ENCODE peak calls at places on chromosomes 5 and 9, in six cellular contexts. O, K, V, Q, F and Y are unnamed samples.

GRCh38 chr9:21579209-21579608 is 97.1 kb upstream of the IFNE start:
- DNase-seq in O (no peak), Q (no peak), F (no peak), K (no peak), V (no peak), Y (no peak)

GRCh38 chr5:157130933-157131332 is 11.7 kb downstream of the MED7 start:
- DNase-seq in Q (no peak), F (peak), O (no peak), V (no peak), K (no peak), Y (no peak)

GRCh38 chr5:73117088-73117755 is 3.2 kb upstream of the TMEM171 start:
- DNase-seq in O (no peak), Q (no peak), K (no peak), F (no peak), V (no peak), Y (no peak)

GRCh38 chr5:7878381-7878873 is 9.5 kb downstream of the MTRR start:
- DNase-seq in Q (peak), O (no peak), V (no peak), K (peak), F (no peak), Y (peak)

GRCh38 chr9:14320272-14321245 is 6.6 kb upstream of the NFIB start:
- DNase-seq in O (no peak), F (no peak), Q (no peak), K (no peak), V (no peak), Y (no peak)

GRCh38 chr5:33890633-33891032 is 1.2 kb downstream of the ADAMTS12 start:
- DNase-seq in O (no peak), K (no peak), Q (no peak), F (no peak), V (no peak), Y (no peak)

GRCh38 chr5:72857396-72857795 is 40.9 kb downstream of the TNPO1 start:
- DNase-seq in V (no peak), K (no peak), Q (no peak), O (no peak), F (no peak), Y (no peak)

GRCh38 chr5:160291467-160291866 is 20.9 kb downstream of the CCNJL start:
- DNase-seq in V (no peak), K (no peak), F (no peak), Q (no peak), O (no peak), Y (no peak)

GRCh38 chr9:34458967-34459355 is 356 bp downstream of the DNAI1 start:
- DNase-seq in Q (no peak), F (no peak), O (no peak), K (no peak), V (no peak), Y (no peak)

GRCh38 chr9:99299214-99300102 is 77.4 kb downstream of the SEC61B start:
- DNase-seq in K (peak), Q (no peak), O (no peak), F (peak), V (no peak), Y (peak)

GRCh38 chr5:66239034-66239433 is 94.9 kb downstream of the SREK1 start:
- DNase-seq in V (no peak), K (no peak), O (peak), F (no peak), Q (no peak), Y (no peak)

GRCh38 chr5:61306531-61307195 is 25.4 kb upstream of the ZSWIM6 start:
- DNase-seq in Q (no peak), V (no peak), K (no peak), F (no peak), O (no peak), Y (no peak)

GRCh38 chr5:150734579-150735384 is 24.0 kb downstream of the DCTN4 start:
- DNase-seq in V (peak), K (no peak), F (no peak), Q (peak), O (no peak), Y (peak)

GRCh38 chr9:35561468-35562261 is 43.4 kb upstream of the TESK1 start:
- DNase-seq in K (no peak), F (no peak), O (no peak), Q (no peak), V (no peak), Y (no peak)

GRCh38 chr5:65832603-65833228 is 93.7 kb upstream of the ERBIN start:
- DNase-seq in O (no peak), F (no peak), Q (no peak), V (no peak), K (no peak), Y (no peak)

GRCh38 chr5:150293091-150293941 is 3.7 kb upstream of the CAMK2A start:
- DNase-seq in O (no peak), V (peak), Q (no peak), F (no peak), K (no peak), Y (no peak)

GRCh38 chr5:61673007-61673735 is 341.1 kb downstream of the ZSWIM6 start:
- DNase-seq in V (no peak), K (no peak), Q (no peak), F (no peak), O (peak), Y (no peak)

GRCh38 chr5:139984816-139985215 is 58.3 kb downstream of the NRG2 start:
- DNase-seq in V (no peak), K (no peak), Q (no peak), F (no peak), O (no peak), Y (no peak)
- TF ChIP-seq REST in V (no peak), K (no peak), Q (no peak), F (no peak), O (no peak), Y (no peak)

DNA sequence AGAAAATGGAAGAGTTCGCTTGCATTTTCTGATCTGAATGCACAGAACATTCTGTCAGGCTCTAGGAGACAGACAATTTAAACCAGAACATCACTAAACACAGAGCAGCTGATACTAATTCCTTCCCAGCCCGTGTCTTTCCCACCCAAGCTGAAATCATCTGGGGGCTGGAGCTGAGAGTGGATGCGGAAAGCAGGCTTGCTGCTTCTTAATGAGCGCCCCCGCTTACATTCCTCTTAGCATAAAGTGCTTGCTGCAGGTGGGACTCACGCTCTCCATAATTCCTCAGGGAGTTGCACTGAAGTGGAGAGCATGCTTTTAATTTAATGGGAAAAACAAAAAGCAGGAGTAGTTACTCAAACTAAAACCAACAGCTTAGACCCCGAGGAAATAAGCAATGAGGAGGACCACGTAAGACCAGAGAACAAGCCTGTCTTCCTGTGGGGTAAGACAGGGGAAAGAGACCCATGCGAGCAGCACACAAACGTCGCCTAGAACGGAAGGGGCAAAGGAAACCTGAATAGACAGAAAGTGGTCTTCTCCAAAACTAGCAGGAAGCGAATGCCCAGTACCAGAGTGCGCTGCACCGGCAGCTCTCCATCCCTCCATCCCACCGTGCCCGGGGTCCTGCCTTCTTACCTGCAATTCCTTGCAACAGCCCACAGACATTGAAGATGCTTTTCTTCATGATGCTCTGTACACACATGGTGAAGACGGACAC is 139.3 kb downstream of the LHFPL2 start:
- DNase-seq in K (no peak), V (no peak), Q (no peak), O (no peak), F (no peak), Y (no peak)
- H3K4me3 ChIP-seq in K (no peak), V (peak), Q (no peak), O (no peak), F (no peak), Y (peak)

GRCh38 chr5:134738963-134739661 is 764 bp downstream of the CAMLG start:
- DNase-seq in F (peak), O (peak), V (peak), Q (no peak), K (peak), Y (no peak)
- TF ChIP-seq REST in F (no peak), O (no peak), V (no peak), Q (no peak), K (no peak), Y (no peak)

DNA sequence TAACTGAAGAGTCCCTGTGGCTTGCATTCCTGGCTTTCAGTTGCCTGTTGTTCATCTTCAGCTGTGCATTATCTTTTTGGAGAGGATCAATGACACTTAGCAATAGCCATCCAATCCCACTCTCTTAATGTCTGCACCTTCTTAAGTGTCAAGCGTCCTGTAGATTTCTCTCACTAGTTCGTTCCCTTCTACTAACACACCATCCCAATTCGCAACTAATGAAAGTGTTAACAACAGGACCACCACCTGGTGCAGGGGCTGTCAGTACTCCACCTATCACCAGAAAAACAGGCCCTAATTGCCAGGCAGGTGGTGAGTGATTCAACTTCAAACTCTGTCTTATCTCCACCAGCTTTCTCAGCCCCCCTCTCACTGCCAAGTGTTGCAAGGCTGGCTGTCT is 169.4 kb upstream of the EFNA5 start:
- DNase-seq in F (peak), Q (no peak), V (no peak), O (no peak), K (no peak), Y (no peak)
- H3K4me3 ChIP-seq in F (no peak), Q (no peak), V (no peak), O (no peak), K (no peak), Y (no peak)

DNA sequence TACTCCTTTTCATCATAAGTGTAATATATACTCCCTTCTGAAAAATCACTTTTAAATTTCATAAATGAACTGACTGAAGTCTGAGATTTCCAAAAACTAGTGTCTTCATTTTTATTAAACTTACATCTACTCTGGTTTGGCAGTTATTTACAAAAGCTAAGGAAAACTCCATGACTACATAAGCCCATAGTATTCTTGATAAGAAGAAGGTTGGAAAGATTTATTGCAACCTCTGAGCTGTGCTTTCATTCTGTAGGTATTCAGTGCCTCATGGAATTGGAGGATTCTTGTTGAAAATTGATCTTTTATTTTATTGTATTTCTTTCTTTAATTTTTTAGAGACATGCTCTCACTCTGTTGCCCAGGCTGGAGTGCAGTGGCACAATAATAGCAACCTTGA is 41.7 kb downstream of the GNAQ start:
- DNase-seq in F (no peak), O (no peak), Q (no peak), K (no peak), V (no peak), Y (no peak)
- TF ChIP-seq REST in F (no peak), O (no peak), Q (no peak), K (no peak), V (no peak), Y (no peak)

GRCh38 chr9:91716815-91717214 is 233.2 kb downstream of the ROR2 start:
- DNase-seq in V (no peak), O (no peak), K (no peak), Q (no peak), F (no peak), Y (no peak)

GRCh38 chr9:91714020-91714721 is 235.9 kb downstream of the ROR2 start:
- DNase-seq in F (peak), Q (no peak), V (peak), K (no peak), O (peak), Y (no peak)

GRCh38 chr9:91712811-91713210 is 237.2 kb downstream of the ROR2 start:
- DNase-seq in F (peak), V (no peak), K (no peak), Q (no peak), O (no peak), Y (no peak)

GRCh38 chr9:91716239-91716638 is 233.8 kb downstream of the ROR2 start:
- DNase-seq in O (no peak), F (no peak), V (no peak), K (no peak), Q (no peak), Y (no peak)

GRCh38 chr9:91714874-91715615 is 235.0 kb downstream of the ROR2 start:
- DNase-seq in O (no peak), Q (no peak), V (no peak), F (no peak), K (no peak), Y (no peak)
- H3K4me3 ChIP-seq in O (no peak), Q (no peak), V (no peak), F (no peak), K (no peak), Y (no peak)

DNA sequence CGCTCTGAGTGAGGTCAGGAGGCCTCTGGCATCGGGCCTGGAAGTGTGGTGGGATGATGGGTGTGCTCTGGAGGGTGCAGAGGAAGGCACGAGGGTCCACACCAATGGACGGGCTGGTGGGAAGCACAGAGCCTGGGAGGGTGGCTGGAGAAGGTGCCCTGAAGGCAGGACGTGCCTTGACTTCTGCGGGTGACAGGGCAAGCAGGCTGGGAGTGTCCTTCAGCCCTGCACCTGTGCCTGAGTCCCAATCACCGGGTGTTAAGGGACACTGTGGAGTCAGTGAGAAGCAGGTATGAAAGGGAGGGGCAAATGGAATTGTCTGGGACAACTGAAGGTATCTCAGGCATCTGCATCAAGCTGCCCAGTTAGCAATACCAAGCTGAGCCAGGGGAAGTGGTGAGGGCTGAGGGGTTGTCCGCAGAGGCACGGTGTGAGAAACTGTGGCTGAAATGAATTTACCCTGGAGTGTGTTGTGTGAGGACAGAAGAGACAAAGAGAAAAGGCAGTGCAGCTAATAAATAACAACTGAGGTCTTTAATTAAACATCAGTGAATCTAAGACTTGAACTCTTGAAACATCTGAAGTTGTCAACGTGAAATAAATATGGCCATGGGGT is 50.4 kb downstream of the DAP start:
- DNase-seq in Q (no peak), V (no peak), F (no peak), K (no peak), O (no peak), Y (no peak)
- TF ChIP-seq REST in Q (no peak), V (no peak), F (no peak), K (no peak), O (no peak), Y (no peak)